ENCODE peak calls at places on chromosomes 16 and 17, in nine cellular contexts. Z is left lung, X is HFF-Myc, M is endothelial cell of umbilical vein, R is bronchial epithelial cell, L is lower lobe of right lung, F is fibroblast of mammary gland, H is PC-3, Q is stomach. W is an unnamed sample.

GRCh38 chr17:60154616-60155426 is 5.0 kb downstream of the CA4 start:
- DNase-seq in F (peak), X (peak), M (peak), H (peak), R (peak), L (peak), Z (no peak), Q (peak), W (peak)

GRCh38 chr17:18258356-18259038 is at the start of gene FLII:
- DNase-seq in L (peak), F (no peak), M (peak), R (no peak), Q (peak), H (peak), X (no peak), Z (peak), W (peak)

GRCh38 chr17:45132569-45133463 is 501 bp upstream of the PLCD3 start:
- DNase-seq in R (peak), L (peak), M (peak), X (no peak), H (peak), F (peak), Q (peak), Z (peak), W (peak)

GRCh38 chr16:58614212-58614611 is 15.4 kb downstream of the CNOT1 start:
- DNase-seq in Q (no peak), Z (no peak), F (peak), R (no peak), L (no peak), H (peak), X (peak), M (no peak), W (peak)

GRCh38 chr16:70754874-70755600 is 45.9 kb downstream of the VAC14 start:
- DNase-seq in M (no peak), F (no peak), X (no peak), L (peak), R (no peak), Q (no peak), Z (no peak), H (no peak), W (no peak)

GRCh38 chr17:10316986-10317834 is 55.6 kb downstream of the MYH13 start:
- DNase-seq in M (no peak), Z (peak), Q (peak), H (peak), X (peak), F (peak), L (peak), R (no peak), W (no peak)

GRCh38 chr17:78708510-78708973 is 73.5 kb downstream of the CYTH1 start:
- DNase-seq in R (peak), X (peak), H (peak), M (peak), L (peak), Z (peak), F (peak), Q (peak), W (peak)

GRCh38 chr17:6495450-6496115 is 51.3 kb downstream of the PIMREG start:
- DNase-seq in M (no peak), R (no peak), Z (no peak), X (no peak), H (no peak), L (peak), F (no peak), Q (no peak), W (no peak)

GRCh38 chr17:73722163-73722562 is 77.9 kb upstream of the SDK2 start:
- DNase-seq in H (no peak), R (no peak), L (no peak), F (no peak), Z (no peak), Q (no peak), M (no peak), X (no peak), W (no peak)

GRCh38 chr16:69131749-69132423 is 502 bp downstream of the CHTF8 start:
- DNase-seq in R (peak), L (peak), Z (peak), H (peak), Q (peak), M (peak), F (peak), X (no peak), W (peak)

GRCh38 chr17:44719444-44719843 is 11.0 kb downstream of the DBF4B start:
- DNase-seq in M (no peak), R (no peak), Q (no peak), X (no peak), H (no peak), F (no peak), Z (no peak), L (no peak), W (no peak)

GRCh38 chr17:17729620-17730249 is 48.5 kb downstream of the RAI1 start:
- DNase-seq in M (no peak), Q (peak), L (no peak), F (no peak), Z (no peak), R (no peak), H (peak), X (no peak), W (peak)

GRCh38 chr16:12087901-12088364 is 111.4 kb downstream of the SNX29 start:
- DNase-seq in H (no peak), R (no peak), Z (peak), Q (peak), L (peak), M (no peak), F (no peak), X (no peak), W (peak)

GRCh38 chr17:49469831-49470568 is 25.1 kb upstream of the NGFR start:
- DNase-seq in X (no peak), Q (no peak), M (no peak), Z (no peak), R (no peak), L (no peak), H (no peak), F (peak), W (no peak)

GRCh38 chr17:53313746-53314145 is 509.0 kb upstream of the KIF2B start:
- DNase-seq in Q (no peak), R (peak), F (no peak), L (no peak), M (no peak), X (no peak), Z (no peak), H (peak), W (peak)

GRCh38 chr17:78748730-78749317 is 33.2 kb downstream of the CYTH1 start:
- DNase-seq in L (peak), X (peak), Q (peak), Z (peak), M (peak), F (peak), H (peak), R (peak), W (peak)

GRCh38 chr17:49691086-49691676 is 13.3 kb upstream of the SPOP start:
- DNase-seq in X (no peak), L (no peak), R (no peak), Z (no peak), F (peak), H (no peak), Q (no peak), M (peak), W (no peak)

GRCh38 chr16:3467920-3468319 is 24.4 kb downstream of the NAA60 start:
- DNase-seq in L (no peak), H (peak), Q (no peak), Z (no peak), M (peak), R (peak), F (peak), X (no peak), W (peak)

GRCh38 chr17:5706835-5707234 is 122.5 kb upstream of the NLRP1 start:
- DNase-seq in Q (peak), H (peak), L (peak), M (peak), R (peak), F (peak), X (peak), Z (peak), W (peak)

GRCh38 chr17:40615295-40615988 is 32.2 kb downstream of the SMARCE1 start:
- DNase-seq in L (no peak), X (no peak), F (peak), Z (peak), H (peak), M (peak), R (peak), Q (peak), W (peak)

GRCh38 chr17:41462705-41463104 is 4.5 kb downstream of the KRT32 start:
- DNase-seq in L (no peak), Z (no peak), R (no peak), X (no peak), M (no peak), H (no peak), Q (no peak), F (no peak), W (no peak)

GRCh38 chr17:6243186-6243585 is 173.0 kb downstream of the WSCD1 start:
- DNase-seq in R (no peak), X (no peak), L (no peak), H (no peak), Z (no peak), F (no peak), Q (no peak), M (no peak), W (no peak)

GRCh38 chr17:54408741-54409140 is 491.9 kb upstream of the TOM1L1 start:
- DNase-seq in L (no peak), R (peak), Z (no peak), H (no peak), M (no peak), Q (no peak), F (no peak), X (no peak), W (peak)

GRCh38 chr17:56798916-56799315 is 34.8 kb downstream of the C17orf67 start:
- DNase-seq in Q (no peak), L (no peak), R (no peak), Z (no peak), F (no peak), X (no peak), M (no peak), H (no peak), W (no peak)

GRCh38 chr17:48160177-48160967 is 52.8 kb downstream of the SNX11 start:
- DNase-seq in M (no peak), Z (no peak), H (no peak), L (no peak), F (no peak), R (no peak), X (no peak), Q (peak), W (no peak)

GRCh38 chr17:48162305-48162934 is 54.9 kb downstream of the SNX11 start:
- DNase-seq in F (no peak), M (no peak), L (no peak), Z (no peak), H (no peak), X (no peak), R (no peak), Q (no peak), W (no peak)

GRCh38 chr17:48162946-48163506 is 55.5 kb downstream of the SNX11 start:
- DNase-seq in H (peak), M (no peak), R (no peak), Z (no peak), L (no peak), X (no peak), Q (peak), F (no peak), W (no peak)

GRCh38 chr17:48161127-48161905 is 53.8 kb downstream of the SNX11 start:
- DNase-seq in Q (no peak), Z (no peak), X (no peak), H (no peak), R (no peak), M (no peak), F (no peak), L (no peak), W (no peak)

GRCh38 chr17:48163809-48164208 is 56.2 kb downstream of the SNX11 start:
- DNase-seq in X (no peak), H (no peak), L (no peak), M (no peak), Q (no peak), F (no peak), Z (no peak), R (no peak), W (no peak)
- TF ChIP-seq CTCF in X (no peak), H (peak), L (no peak), M (no peak), Q (no peak), F (no peak), Z (no peak), R (no peak), W (no peak)

DNA sequence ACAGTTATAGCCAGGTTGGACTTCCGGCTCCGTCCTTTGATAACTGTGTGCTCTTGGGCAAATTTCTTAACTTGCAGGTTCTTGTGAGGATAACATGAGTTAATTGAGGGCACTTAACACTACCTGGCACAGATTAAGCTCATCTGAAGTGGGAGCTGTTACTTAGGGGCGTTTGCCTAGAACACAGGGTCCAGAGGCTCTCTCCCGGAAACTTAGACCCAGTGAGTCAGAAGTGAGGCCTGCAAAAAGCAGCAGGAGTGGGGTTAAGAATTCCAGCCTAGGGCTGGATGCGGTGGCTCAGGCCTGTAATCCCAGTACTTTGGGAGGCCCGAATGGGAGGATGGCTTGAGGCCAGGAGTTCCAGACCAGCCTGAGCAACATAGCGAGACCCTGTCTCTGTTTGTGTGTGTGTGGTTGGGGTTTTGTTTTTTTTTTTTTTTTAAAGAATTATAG is 1.4 kb downstream of the MVP start:
- DNase-seq in Z (no peak), X (no peak), R (peak), Q (peak), H (peak), M (peak), L (peak), F (peak), W (peak)
- H3K4me3 ChIP-seq in Z (peak), X (peak), R (peak), Q (peak), H (peak), M (peak), L (peak), F (peak), W (peak)

GRCh38 chr16:5065368-5065767 is 388 bp downstream of the C16orf89 start:
- DNase-seq in R (no peak), Z (peak), L (no peak), H (no peak), Q (no peak), M (no peak), F (no peak), X (no peak), W (no peak)

GRCh38 chr16:5065813-5066212 is at the start of gene C16orf89:
- DNase-seq in M (no peak), Z (peak), H (no peak), Q (peak), R (no peak), L (peak), X (no peak), F (no peak), W (no peak)

GRCh38 chr16:5064915-5065314 is 841 bp downstream of the C16orf89 start:
- DNase-seq in R (peak), Q (peak), L (peak), X (no peak), Z (peak), H (no peak), F (no peak), M (no peak), W (no peak)

GRCh38 chr16:5062051-5062450 is 3.7 kb downstream of the C16orf89 start:
- DNase-seq in X (no peak), R (no peak), Z (peak), F (no peak), Q (no peak), L (no peak), M (no peak), H (no peak), W (no peak)

GRCh38 chr16:5062790-5063765 is 2.7 kb downstream of the C16orf89 start:
- DNase-seq in L (no peak), Z (peak), F (no peak), Q (no peak), H (no peak), R (no peak), M (no peak), X (no peak), W (no peak)
- TF ChIP-seq CTCF in L (no peak), Z (no peak), F (no peak), Q (no peak), H (no peak), R (no peak), M (no peak), X (no peak), W (peak)

DNA sequence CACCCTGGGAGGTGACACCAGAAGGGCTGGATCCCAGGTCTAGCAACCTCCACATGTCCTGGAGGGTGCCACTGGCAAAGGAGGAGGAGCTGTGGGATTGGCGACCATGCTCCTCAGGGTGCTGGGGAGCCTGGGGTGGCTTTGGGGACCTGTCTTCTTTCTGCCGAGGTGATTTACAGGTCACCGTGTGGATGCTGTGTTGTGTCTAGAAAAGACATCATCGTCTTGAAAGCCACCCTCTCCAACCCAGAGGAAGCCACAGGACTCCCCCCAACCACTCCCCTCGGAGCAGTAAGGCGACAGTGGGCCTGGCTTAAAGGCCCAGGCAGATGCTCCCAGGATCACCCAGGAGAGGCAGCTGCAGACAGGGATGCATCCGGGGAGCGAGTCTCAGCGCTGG is 29.7 kb upstream of the FASN start:
- DNase-seq in Z (no peak), R (no peak), L (no peak), M (no peak), F (no peak), X (no peak), H (no peak), Q (no peak), W (no peak)
- H3K4me3 ChIP-seq in Z (no peak), R (no peak), L (no peak), M (no peak), F (no peak), X (no peak), H (no peak), Q (no peak), W (no peak)